ENCODE peak calls at places on chromosome 3, in nine cellular contexts. P is AG09319, B is NCI-H2081, T is progenitor cell of endocrine pancreas, Y is heart right ventricle, E is T-helper 22 cell, O is EL, J is A549, C is COR-L47. D is an unnamed sample.

GRCh38 chr3:64321747-64322146 is 96.5 kb upstream of the PRICKLE2 start:
- DNase-seq in P (no peak), B (no peak), C (no peak), T (no peak), J (peak; percentile 22), O (peak; percentile 87), E (no peak), Y (no peak), D (no peak)

GRCh38 chr3:129929383-129929782 is 35.9 kb upstream of the TMCC1 start:
- DNase-seq in C (no peak), B (no peak), T (no peak), O (no peak), Y (no peak), E (no peak), J (no peak), P (no peak), D (no peak)

GRCh38 chr3:42769477-42770131 is 3.4 kb downstream of the CCDC13 start:
- DNase-seq in E (no peak), O (no peak), B (no peak), J (no peak), Y (no peak), C (no peak), T (no peak), P (no peak), D (no peak)

GRCh38 chr3:66115858-66116654 is 77.3 kb upstream of the MAGI1 start:
- DNase-seq in B (no peak), C (no peak), T (no peak), Y (peak; percentile 71), E (no peak), J (peak; percentile 47), P (peak; percentile 59), O (peak; percentile 96), D (no peak)

GRCh38 chr3:196240424-196240823 is 24.1 kb downstream of the SLC51A start:
- DNase-seq in Y (no peak), B (no peak), C (no peak), E (no peak), P (no peak), T (no peak), O (no peak), J (no peak), D (no peak)

GRCh38 chr3:9615003-9615628 is 34.2 kb upstream of the MTMR14 start:
- DNase-seq in B (no peak), T (no peak), P (no peak), E (no peak), C (no peak), O (no peak), Y (no peak), J (no peak), D (peak; percentile 26)

GRCh38 chr3:129974451-129975331 is at the start of gene TRH:
- DNase-seq in E (no peak), Y (no peak), O (no peak), P (no peak), B (no peak), J (no peak), C (no peak), T (peak; percentile 10), D (no peak)

GRCh38 chr3:64902991-64903390 is 215.2 kb upstream of the ADAMTS9 start:
- DNase-seq in T (no peak), J (no peak), C (no peak), P (peak; percentile 11), E (no peak), Y (no peak), B (no peak), O (no peak), D (no peak)

GRCh38 chr3:58497074-58497473 is 5.2 kb downstream of the KCTD6 start:
- DNase-seq in Y (no peak), C (no peak), B (no peak), P (no peak), J (no peak), T (no peak), E (no peak), O (no peak), D (no peak)